ENCODE peak calls at places on chromosomes 4 and X, in ten cellular contexts. K is fibroblast of lung, V is lower leg skin, F is D721Med, W is GM12865, P is H9, S is AG09319, U is hepatocyte, Z is CD14-positive monocyte, M is endothelial cell. N is an unnamed sample.

GRCh38 chrX:49308604-49309269 is 5.3 kb downstream of the GAGE10 start:
- DNase-seq in K (peak), V (no peak), F (no peak), W (no peak), P (no peak), S (no peak), U (no peak), Z (no peak), M (no peak), N (no peak)

GRCh38 chr4:7687006-7687405 is 252.3 kb upstream of the PSAPL1 start:
- DNase-seq in K (no peak), V (no peak), F (no peak), W (no peak), P (no peak), S (no peak), U (no peak), Z (no peak), M (no peak), N (no peak)

GRCh38 chr4:88528861-88529260 is 5.3 kb upstream of the PYURF start:
- DNase-seq in K (peak), V (no peak), F (no peak), W (no peak), P (no peak), S (no peak), U (no peak), Z (no peak), M (no peak), N (no peak)

GRCh38 chr4:74948279-74948678 is 15.4 kb downstream of the PARM1 start:
- DNase-seq in K (no peak), V (no peak), F (no peak), W (no peak), P (no peak), S (no peak), U (peak), Z (no peak), M (no peak), N (no peak)

GRCh38 chrX:131199086-131199485 is 90.0 kb downstream of the IGSF1 start:
- DNase-seq in K (no peak), V (no peak), F (no peak), W (no peak), P (no peak), S (no peak), U (peak), Z (no peak), M (no peak), N (no peak)

GRCh38 chr4:140826701-140827027 is 70.5 kb upstream of the TBC1D9 start:
- DNase-seq in K (no peak), V (no peak), F (no peak), W (peak), P (no peak), S (no peak), U (no peak), Z (no peak), M (no peak), N (no peak)

GRCh38 chr4:57151481-57151880 is 41.3 kb upstream of the IGFBP7 start:
- DNase-seq in K (no peak), V (no peak), F (no peak), W (no peak), P (no peak), S (no peak), U (no peak), Z (no peak), M (no peak), N (no peak)

GRCh38 chr4:4432341-4433125 is 45.6 kb downstream of the NSG1 start:
- DNase-seq in K (no peak), V (no peak), F (no peak), W (no peak), P (no peak), S (no peak), U (no peak), Z (no peak), M (no peak), N (no peak)

GRCh38 chrX:150683536-150684146 is 9.6 kb upstream of the MTMR1 start:
- DNase-seq in K (peak), V (no peak), F (no peak), W (peak), P (no peak), S (no peak), U (peak), Z (no peak), M (peak), N (no peak)

GRCh38 chrX:121958886-121959285 is 911.5 kb downstream of the GLUD2 start:
- DNase-seq in K (no peak), V (no peak), F (no peak), W (peak), P (no peak), S (no peak), U (no peak), Z (no peak), M (no peak), N (no peak)

GRCh38 chr4:96025031-96025430 is 185.1 kb downstream of the PDHA2 start:
- DNase-seq in K (no peak), V (no peak), F (no peak), W (no peak), P (no peak), S (no peak), U (no peak), Z (no peak), M (no peak), N (no peak)

GRCh38 chrX:15269618-15270521 is at the start of gene ASB9:
- DNase-seq in K (peak), V (no peak), F (no peak), W (peak), P (peak), S (no peak), U (peak), Z (peak), M (no peak), N (peak)

GRCh38 chr4:22473268-22473667 is 42.6 kb downstream of the ADGRA3 start:
- DNase-seq in K (peak), V (no peak), F (no peak), W (no peak), P (no peak), S (no peak), U (no peak), Z (no peak), M (no peak), N (no peak)

GRCh38 chrX:40285876-40286275 is 188.1 kb upstream of the BCOR start:
- DNase-seq in K (no peak), V (no peak), F (no peak), W (no peak), P (no peak), S (no peak), U (no peak), Z (no peak), M (no peak), N (no peak)

GRCh38 chr4:137083571-137083970 is 448.7 kb downstream of the PCDH18 start:
- DNase-seq in K (peak), V (no peak), F (no peak), W (no peak), P (no peak), S (peak), U (no peak), Z (no peak), M (no peak), N (no peak)

GRCh38 chr4:137076908-137077307 is 455.4 kb downstream of the PCDH18 start:
- DNase-seq in K (no peak), V (no peak), F (no peak), W (no peak), P (no peak), S (no peak), U (no peak), Z (peak), M (no peak), N (no peak)

DNA sequence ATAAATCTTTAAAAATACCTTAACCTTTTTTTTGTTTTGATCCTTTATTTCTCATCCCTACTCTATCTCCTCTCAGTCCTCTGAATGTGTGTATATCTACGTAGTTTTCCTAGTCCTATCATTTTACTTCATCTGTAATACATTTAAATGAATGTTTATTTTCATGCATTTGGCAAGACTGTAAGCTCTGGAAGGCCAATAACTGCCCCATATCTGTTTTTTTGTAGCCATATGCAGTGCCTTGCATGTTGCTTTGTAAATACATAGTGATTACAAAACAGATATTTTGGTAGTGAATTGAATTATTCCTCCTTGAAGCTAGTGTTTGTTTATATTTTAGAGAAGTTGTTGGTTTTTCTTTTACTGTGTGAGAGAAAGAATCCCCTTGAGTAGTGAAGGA is 450.2 kb downstream of the PCDH18 start:
- DNase-seq in K (peak), V (no peak), F (no peak), W (no peak), P (no peak), S (no peak), U (no peak), Z (no peak), M (no peak), N (no peak)
- TF ChIP-seq CTCF in K (no peak), V (no peak), F (no peak), W (no peak), P (no peak), S (no peak), U (no peak), Z (no peak), M (no peak), N (no peak)

GRCh38 chrX:109472939-109473713 is 8.8 kb downstream of the GUCY2F start:
- DNase-seq in K (peak), V (no peak), F (no peak), W (peak), P (peak), S (no peak), U (peak), Z (no peak), M (peak), N (no peak)
- TF ChIP-seq CTCF in K (no peak), V (no peak), F (no peak), W (peak), P (peak), S (no peak), U (peak), Z (no peak), M (no peak), N (peak)

DNA sequence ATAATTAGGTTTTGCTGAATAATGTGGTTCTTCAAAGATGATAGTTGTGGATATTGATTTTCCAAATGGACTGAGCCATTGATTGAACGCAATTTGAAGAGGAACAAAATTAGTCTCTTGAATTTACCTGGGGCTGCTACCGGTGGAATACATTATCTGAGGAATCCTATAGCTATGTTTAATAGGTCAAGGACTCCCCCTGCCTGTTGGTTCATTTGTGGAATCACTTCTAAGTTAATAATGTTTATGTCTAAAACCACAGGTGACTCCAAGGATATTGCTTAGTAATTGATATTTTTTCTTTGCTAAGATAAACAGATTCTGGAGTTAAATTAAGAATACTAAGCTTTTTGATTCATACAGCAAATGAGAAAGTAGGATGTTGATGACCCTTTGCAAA is 576.0 kb upstream of the PABPC4L start:
- DNase-seq in K (no peak), V (no peak), F (no peak), W (no peak), P (no peak), S (no peak), U (peak), Z (no peak), M (peak), N (no peak)
- TF ChIP-seq CTCF in K (no peak), V (no peak), F (peak), W (no peak), P (peak), S (no peak), U (peak), Z (no peak), M (no peak), N (no peak)

GRCh38 chr4:42654606-42655005 is 2.3 kb downstream of the ATP8A1 start:
- DNase-seq in K (peak), V (no peak), F (no peak), W (peak), P (no peak), S (peak), U (no peak), Z (peak), M (no peak), N (no peak)
- TF ChIP-seq CTCF in K (no peak), V (no peak), F (no peak), W (no peak), P (no peak), S (no peak), U (no peak), Z (peak), M (no peak), N (no peak)

DNA sequence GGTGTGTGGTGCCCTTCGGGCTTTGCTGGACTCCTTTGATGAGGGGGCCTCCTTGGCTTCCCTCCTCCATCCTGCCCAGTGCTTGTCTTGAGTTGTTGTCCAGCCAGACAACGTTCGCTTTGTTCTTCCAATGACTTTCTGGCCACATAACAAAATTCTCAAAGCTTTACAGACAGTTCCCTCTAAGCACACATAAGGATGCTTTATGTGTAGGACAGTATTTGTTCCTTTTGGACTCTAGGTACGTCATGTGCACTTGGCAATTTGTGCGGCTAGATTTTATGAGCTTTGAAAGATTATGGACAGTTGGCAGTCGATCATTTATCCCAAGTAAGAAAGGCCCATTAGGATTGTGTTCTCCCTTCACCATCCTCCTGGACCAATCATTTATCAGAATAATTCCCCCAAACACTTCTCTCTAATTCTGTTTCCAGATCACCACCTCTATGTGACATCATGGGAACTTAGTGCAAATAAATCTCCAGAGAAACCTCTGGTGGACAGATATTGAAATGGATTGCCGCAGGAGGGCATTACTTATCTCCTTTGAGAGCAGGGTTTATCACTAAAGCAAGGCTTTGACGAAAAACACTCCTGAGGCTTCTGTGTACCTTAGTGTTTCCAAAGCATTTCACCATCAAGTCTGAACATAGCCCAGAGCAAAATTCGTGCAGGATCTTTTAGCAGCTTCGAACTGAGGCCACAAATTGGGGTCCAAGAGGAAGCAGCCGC is 77.5 kb upstream of the BMPR1B start:
- DNase-seq in K (no peak), V (no peak), F (no peak), W (no peak), P (no peak), S (no peak), U (no peak), Z (no peak), M (no peak), N (no peak)
- TF ChIP-seq CTCF in K (no peak), V (no peak), F (no peak), W (no peak), P (no peak), S (no peak), U (no peak), Z (no peak), M (no peak), N (no peak)